ENCODE peak calls at places on chromosomes 4 and X, in seven cellular contexts. I is A549, T is K562, A is stomach, Q is sigmoid colon, P is tibial nerve, M is upper lobe of left lung. Y is an unnamed sample.

GRCh38 chrX:86981326-86981890 is 536.2 kb upstream of the KLHL4 start:
- DNase-seq in T (no peak), I (no peak), Q (no peak), M (no peak), A (no peak), P (no peak), Y (no peak)

GRCh38 chrX:145910017-145910416 is 92.4 kb downstream of the SLITRK2 start:
- DNase-seq in I (no peak), M (no peak), T (no peak), P (no peak), A (no peak), Q (no peak), Y (no peak)

GRCh38 chr4:130573742-130574141 is 1477.8 kb downstream of the C4orf33 start:
- DNase-seq in A (no peak), I (no peak), T (no peak), M (no peak), Q (no peak), P (no peak), Y (no peak)

GRCh38 chrX:38089173-38089982 is 83.0 kb downstream of the SYTL5 start:
- DNase-seq in T (no peak), Q (no peak), M (no peak), P (no peak), A (no peak), I (no peak), Y (no peak)

GRCh38 chr4:24686866-24687672 is 102.7 kb upstream of the DHX15 start:
- DNase-seq in A (peak), P (peak), I (peak), T (peak), M (no peak), Q (no peak), Y (peak)

GRCh38 chr4:112214397-112215264 is 17.0 kb upstream of the AP1AR start:
- DNase-seq in T (peak), A (no peak), M (no peak), Q (no peak), I (peak), P (no peak), Y (no peak)

GRCh38 chrX:34629572-34629971 is 27.5 kb downstream of the TMEM47 start:
- DNase-seq in P (peak), T (no peak), A (no peak), Q (no peak), M (no peak), I (no peak), Y (no peak)

GRCh38 chrX:7314425-7314824 is 166.5 kb upstream of the PUDP start:
- DNase-seq in A (no peak), Q (no peak), T (no peak), P (no peak), I (no peak), M (no peak), Y (no peak)

GRCh38 chrX:150036181-150036580 is 97.9 kb upstream of the EOLA2 start:
- DNase-seq in T (no peak), P (no peak), A (no peak), I (peak), M (no peak), Q (no peak), Y (peak)

GRCh38 chr4:74751247-74751646 is 43.1 kb downstream of the BTC start:
- DNase-seq in P (no peak), M (no peak), T (no peak), I (no peak), Q (no peak), A (no peak), Y (no peak)

GRCh38 chr4:141540643-141541042 is 95.7 kb upstream of the IL15 start:
- DNase-seq in M (no peak), I (no peak), A (no peak), Q (no peak), P (no peak), T (no peak), Y (no peak)

GRCh38 chr4:113982181-113982580 is 2.7 kb upstream of the ARSJ start:
- DNase-seq in Q (no peak), A (no peak), T (no peak), M (no peak), I (no peak), P (no peak), Y (no peak)

GRCh38 chrX:23783569-23784486 is 855 bp downstream of the SAT1 start:
- DNase-seq in A (no peak), P (no peak), Q (no peak), T (peak), I (no peak), M (no peak), Y (no peak)

GRCh38 chr4:150855981-150856510 is 159.0 kb downstream of the LRBA start:
- DNase-seq in P (no peak), Q (no peak), A (no peak), I (no peak), T (no peak), M (no peak), Y (no peak)

GRCh38 chr4:3387943-3388348 is 53.8 kb upstream of the HGFAC start:
- DNase-seq in M (peak), I (no peak), Q (peak), T (no peak), P (peak), A (peak), Y (peak)

GRCh38 chrX:21811832-21812231 is 27.6 kb upstream of the MBTPS2 start:
- DNase-seq in M (no peak), A (no peak), Q (no peak), T (no peak), I (no peak), P (no peak), Y (no peak)

GRCh38 chr4:144374065-144374464 is 233.5 kb upstream of the GYPA start:
- DNase-seq in I (no peak), A (no peak), P (no peak), T (no peak), Q (no peak), M (no peak), Y (no peak)

GRCh38 chr4:986428-986948 is 356 bp upstream of the IDUA start:
- DNase-seq in I (no peak), Q (no peak), A (no peak), P (no peak), T (no peak), M (no peak), Y (no peak)

GRCh38 chr4:137638934-137639333 is 106.6 kb upstream of the PCDH18 start:
- DNase-seq in A (no peak), M (no peak), T (no peak), I (no peak), P (no peak), Q (no peak), Y (no peak)

GRCh38 chrX:128460835-128461234 is 408.6 kb upstream of the ACTRT1 start:
- DNase-seq in T (no peak), M (no peak), I (no peak), P (no peak), A (no peak), Q (no peak), Y (no peak)

GRCh38 chr4:5635826-5636196 is 72.5 kb downstream of the EVC2 start:
- DNase-seq in Q (no peak), A (no peak), M (no peak), T (no peak), P (no peak), I (no peak), Y (no peak)

GRCh38 chr4:6840062-6840976 is 57.8 kb downstream of the KIAA0232 start:
- DNase-seq in T (peak), M (no peak), A (no peak), Q (no peak), I (no peak), P (no peak), Y (no peak)

GRCh38 chr4:8023696-8024033 is 84.0 kb upstream of the AFAP1 start:
- DNase-seq in T (no peak), A (no peak), P (no peak), M (no peak), Q (no peak), I (no peak), Y (no peak)

GRCh38 chr4:48489683-48490011 is 405 bp upstream of the ZAR1 start:
- DNase-seq in M (no peak), Q (no peak), T (no peak), A (no peak), P (no peak), I (no peak), Y (no peak)

GRCh38 chr4:152415980-152416379 is 119.9 kb downstream of the FBXW7 start:
- DNase-seq in T (no peak), A (no peak), Q (no peak), I (no peak), P (no peak), M (no peak), Y (no peak)

GRCh38 chr4:139511320-139511719 is 44.7 kb downstream of the SETD7 start:
- DNase-seq in M (no peak), I (no peak), P (no peak), T (peak), A (no peak), Q (no peak), Y (no peak)

GRCh38 chr4:139514382-139515059 is 41.5 kb downstream of the SETD7 start:
- DNase-seq in M (no peak), Q (no peak), I (no peak), T (peak), A (no peak), P (no peak), Y (no peak)

GRCh38 chr4:139506774-139507173 is 49.2 kb downstream of the SETD7 start:
- DNase-seq in P (no peak), M (no peak), T (no peak), A (no peak), Q (no peak), I (no peak), Y (no peak)

GRCh38 chr4:139508581-139509237 is 47.3 kb downstream of the SETD7 start:
- DNase-seq in Q (no peak), P (no peak), A (no peak), T (no peak), I (no peak), M (no peak), Y (no peak)

GRCh38 chr4:139509727-139510410 is 46.1 kb downstream of the SETD7 start:
- DNase-seq in I (no peak), P (no peak), A (peak), Q (no peak), T (peak), M (no peak), Y (no peak)
- TF ChIP-seq CTCF in I (peak), P (peak), A (no peak), Q (no peak), T (peak), M (peak), Y (no peak)

GRCh38 chr4:168504526-168504925 is 7.7 kb downstream of the PALLD start:
- DNase-seq in A (no peak), M (no peak), T (no peak), P (no peak), Q (no peak), I (no peak), Y (no peak)
- TF ChIP-seq EP300 in A (no peak), M (no peak), T (no peak), P (no peak), Q (no peak), I (no peak), Y (no peak)

GRCh38 chrX:130834149-130834548 is 68.9 kb downstream of the ENOX2 start:
- DNase-seq in P (no peak), M (no peak), T (no peak), Q (no peak), A (no peak), I (no peak), Y (no peak)
- H3K27ac ChIP-seq in P (no peak), M (no peak), T (no peak), Q (no peak), A (no peak), I (no peak), Y (no peak)

GRCh38 chrX:45518552-45518951 is 317.9 kb upstream of the DIPK2B start:
- DNase-seq in I (no peak), A (no peak), T (no peak), P (no peak), Q (no peak), M (no peak), Y (no peak)

GRCh38 chrX:45513042-45513441 is 312.4 kb upstream of the DIPK2B start:
- DNase-seq in M (no peak), A (no peak), P (no peak), Q (no peak), T (no peak), I (no peak), Y (no peak)

GRCh38 chrX:45517090-45517973 is 316.7 kb upstream of the DIPK2B start:
- DNase-seq in M (no peak), P (no peak), A (no peak), I (no peak), Q (no peak), T (no peak), Y (no peak)

DNA sequence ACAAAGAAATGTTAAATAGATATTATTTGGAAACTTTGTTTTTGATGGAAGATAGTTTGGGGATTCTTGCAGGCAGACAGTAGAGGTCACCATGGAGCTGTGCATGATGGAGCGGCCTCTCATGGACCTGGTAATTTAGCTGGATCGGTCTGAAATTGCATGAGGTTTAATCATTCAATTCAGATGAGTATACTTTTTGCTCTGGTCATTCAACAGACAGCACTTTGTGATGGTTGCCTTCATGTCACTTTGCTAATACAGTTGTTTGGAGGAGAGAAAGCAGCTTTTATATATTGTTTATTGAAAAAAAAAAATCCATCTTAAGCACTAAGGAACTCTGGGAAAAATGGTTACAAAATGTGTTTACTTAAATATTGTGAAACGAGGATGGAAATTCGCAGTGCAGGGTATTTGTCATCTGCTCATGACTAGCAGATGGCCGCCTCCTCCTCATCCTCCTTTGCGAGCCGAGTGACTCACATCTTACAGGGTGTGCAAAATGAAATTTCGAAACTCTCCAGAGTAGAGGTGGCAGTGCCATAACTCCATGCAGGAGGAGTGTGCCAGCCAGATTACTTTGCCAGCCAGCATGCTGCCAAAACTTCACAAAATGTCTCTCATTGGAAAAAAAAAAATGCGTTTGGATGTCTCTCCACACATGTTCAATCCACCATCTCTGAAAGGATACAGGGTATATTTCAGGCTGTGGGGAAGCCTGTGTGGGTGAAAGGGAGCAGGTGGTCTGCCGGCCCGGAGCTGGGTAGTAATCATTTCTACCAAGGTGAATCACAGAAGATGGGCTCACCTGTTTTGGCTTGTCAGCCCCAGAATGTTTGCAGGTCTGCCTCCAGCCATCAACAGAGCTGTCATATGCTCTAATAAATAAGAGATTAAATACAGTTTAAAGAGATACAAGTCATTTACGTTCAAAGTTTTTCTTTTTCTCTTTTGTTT is 314.9 kb upstream of the DIPK2B start:
- DNase-seq in M (peak), T (peak), Q (peak), P (peak), I (peak), A (peak), Y (peak)
- TF ChIP-seq CTCF in M (peak), T (peak), Q (peak), P (peak), I (peak), A (no peak), Y (peak)

GRCh38 chr4:123468479-123469031 is 72.0 kb downstream of the SPRY1 start:
- DNase-seq in P (no peak), Q (no peak), I (no peak), M (no peak), T (no peak), A (no peak), Y (no peak)
- TF ChIP-seq EP300 in P (no peak), Q (no peak), I (no peak), M (no peak), T (no peak), A (no peak), Y (no peak)

GRCh38 chr4:33086351-33086900 is 2366.3 kb downstream of the PCDH7 start:
- DNase-seq in Q (no peak), P (no peak), I (no peak), T (no peak), M (no peak), A (no peak), Y (no peak)
- H3K27ac ChIP-seq in Q (no peak), P (no peak), I (no peak), T (no peak), M (no peak), A (no peak), Y (no peak)

DNA sequence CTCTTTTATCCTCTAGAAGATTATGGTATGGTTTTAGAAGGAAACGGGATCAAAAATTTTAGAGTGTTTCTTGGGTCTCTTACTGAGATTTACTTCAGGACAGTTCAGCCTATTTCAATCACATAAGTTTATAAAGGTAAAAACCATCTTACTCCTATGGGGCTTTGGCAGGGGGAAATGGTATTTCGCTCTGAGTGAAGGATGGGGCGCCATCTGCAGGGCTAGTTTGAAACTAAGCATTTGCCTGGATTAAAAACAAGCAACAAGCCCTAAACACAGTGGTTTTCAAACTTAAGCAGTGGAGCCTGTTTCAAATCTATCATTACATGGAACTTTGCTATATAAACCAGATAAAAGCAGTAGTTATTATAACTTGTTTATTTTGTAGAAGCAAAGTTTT is 361.5 kb upstream of the FMR1 start:
- DNase-seq in I (no peak), M (peak), A (no peak), T (peak), Q (no peak), P (no peak), Y (no peak)
- TF ChIP-seq CTCF in I (no peak), M (no peak), A (no peak), T (no peak), Q (no peak), P (no peak), Y (no peak)

GRCh38 chrX:13001961-13002671 is 27.2 kb downstream of the TMSB4X start:
- DNase-seq in M (no peak), I (no peak), A (no peak), Q (no peak), P (no peak), T (no peak), Y (no peak)

GRCh38 chrX:13001097-13001496 is 26.2 kb downstream of the TMSB4X start:
- DNase-seq in P (no peak), Q (no peak), I (no peak), M (no peak), A (no peak), T (no peak), Y (no peak)

GRCh38 chrX:12999422-12999821 is 24.5 kb downstream of the TMSB4X start:
- DNase-seq in I (no peak), P (no peak), Q (no peak), M (no peak), A (no peak), T (no peak), Y (no peak)

GRCh38 chrX:12997898-12998687 is 23.2 kb downstream of the TMSB4X start:
- DNase-seq in P (no peak), M (no peak), Q (no peak), A (peak), T (no peak), I (no peak), Y (no peak)

DNA sequence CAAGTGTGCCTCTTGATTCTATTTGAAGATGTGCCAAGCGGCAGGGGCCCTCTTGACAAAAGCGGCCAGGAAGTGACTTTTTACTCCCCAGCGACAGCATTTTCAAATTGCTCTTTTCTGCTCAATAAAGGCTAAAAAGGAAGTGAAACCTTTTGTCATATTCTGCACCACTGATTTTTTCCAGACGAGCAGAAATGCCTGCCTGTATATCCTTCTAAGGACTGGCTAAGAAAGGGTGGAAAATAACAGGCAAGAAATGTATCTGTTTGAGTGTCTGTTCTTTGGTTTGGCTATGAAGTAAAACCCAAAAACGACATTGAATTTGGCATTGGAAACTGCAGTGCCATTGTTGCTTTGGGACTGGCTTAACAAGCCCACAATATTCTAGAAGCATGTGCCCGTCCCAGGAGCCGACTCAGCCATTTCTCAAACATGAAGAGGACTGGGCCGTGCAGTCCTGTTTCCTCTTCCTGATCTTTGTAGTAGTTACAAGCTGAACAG is 25.5 kb downstream of the TMSB4X start:
- DNase-seq in A (no peak), Q (no peak), P (no peak), I (no peak), T (no peak), M (peak), Y (no peak)
- TF ChIP-seq EP300 in A (no peak), Q (no peak), P (peak), I (no peak), T (no peak), M (no peak), Y (no peak)

GRCh38 chr4:16692493-16692892 is 206.0 kb downstream of the LDB2 start:
- DNase-seq in T (no peak), Q (no peak), A (no peak), I (no peak), P (no peak), M (no peak), Y (no peak)
- H3K27ac ChIP-seq in T (no peak), Q (peak), A (peak), I (no peak), P (no peak), M (no peak), Y (peak)

DNA sequence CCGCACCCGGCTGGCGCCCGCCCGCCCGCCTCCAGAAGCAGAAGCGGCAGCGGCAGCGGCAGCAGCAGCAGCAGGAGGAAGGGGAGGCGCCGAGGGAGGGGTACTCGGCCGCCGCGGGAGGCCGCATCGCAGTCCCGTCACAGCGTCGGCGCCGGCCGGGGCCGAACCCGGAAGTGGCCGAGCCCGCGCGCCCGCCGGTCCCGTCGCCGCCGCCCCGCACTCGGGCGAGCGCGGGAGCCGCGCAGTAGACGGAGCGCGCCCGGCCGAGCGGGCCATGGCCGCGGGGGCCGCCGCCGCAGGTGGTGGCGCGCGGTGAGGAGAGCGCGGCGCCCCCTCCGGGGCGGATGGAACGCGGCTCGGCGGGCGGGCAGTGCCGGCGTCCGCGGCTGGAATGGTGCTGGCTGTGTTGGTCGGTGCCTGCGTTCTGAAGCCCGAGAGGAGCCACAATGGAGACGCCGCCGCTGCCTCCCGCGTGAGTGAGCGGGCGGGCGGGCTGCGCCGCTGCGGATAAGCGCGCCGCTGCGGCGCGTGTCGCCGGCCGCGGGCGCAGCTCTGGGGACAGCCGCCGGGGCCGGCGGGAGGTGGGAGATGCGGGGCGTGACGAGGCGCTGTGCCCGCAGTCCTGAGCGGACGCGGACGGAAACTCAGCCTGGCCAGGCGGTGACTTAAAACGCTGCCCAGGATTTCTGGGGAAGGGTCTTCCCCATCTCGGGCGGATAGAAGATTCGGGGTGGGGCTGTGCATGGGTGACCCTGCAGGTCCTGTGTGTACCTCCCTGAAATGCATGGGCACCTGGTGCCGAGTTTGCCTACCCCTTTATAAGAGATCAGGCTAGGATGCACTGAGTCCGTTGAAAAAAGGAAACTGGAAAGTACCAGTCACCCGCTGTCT is at the start of gene KLHL2:
- DNase-seq in A (peak), M (peak), T (peak), Q (peak), I (peak), P (peak), Y (peak)
- TF ChIP-seq CTCF in A (no peak), M (no peak), T (no peak), Q (no peak), I (no peak), P (no peak), Y (no peak)